ENCODE peak calls at places on chromosomes 3 and 15, in four cellular contexts. One of them, this sample, is unnamed.
A peak's percentile ranks its signal among the peaks of the same experiment; 100 is the strongest.

GRCh38 chr3:55860040-55860439 is 372.9 kb upstream of the WNT5A start:
- DNase-seq in mucosa of descending colon: no peak
- DNase-seq in suprapubic skin: no peak
- DNase-seq in prostate gland: no peak
- DNase-seq in this sample: no peak

GRCh38 chr15:51302480-51302879 is 35.9 kb downstream of the CYP19A1 start:
- DNase-seq in mucosa of descending colon: no peak
- DNase-seq in prostate gland: no peak
- DNase-seq in suprapubic skin: no peak
- DNase-seq in this sample: no peak

GRCh38 chr3:7658294-7658693 is 797.4 kb downstream of the GRM7 start:
- DNase-seq in mucosa of descending colon: no peak
- DNase-seq in prostate gland: no peak
- DNase-seq in suprapubic skin: no peak
- DNase-seq in this sample: no peak

GRCh38 chr3:119329551-119329950 is 35.4 kb downstream of the ARHGAP31 start:
- DNase-seq in mucosa of descending colon: no peak
- DNase-seq in prostate gland: no peak
- DNase-seq in suprapubic skin: no peak
- DNase-seq in this sample: no peak

GRCh38 chr3:172313671-172314070 is 134.6 kb downstream of the GHSR start:
- DNase-seq in suprapubic skin: no peak
- DNase-seq in prostate gland: no peak
- DNase-seq in mucosa of descending colon: no peak
- DNase-seq in this sample: no peak

GRCh38 chr3:16249336-16249735 is 15.4 kb downstream of the DPH3 start:
- DNase-seq in mucosa of descending colon: no peak
- DNase-seq in prostate gland: no peak
- DNase-seq in suprapubic skin: no peak
- DNase-seq in this sample: peak; percentile 27

GRCh38 chr3:104108522-104108921 is 1258.2 kb upstream of the ALCAM start:
- DNase-seq in prostate gland: no peak
- DNase-seq in mucosa of descending colon: no peak
- DNase-seq in suprapubic skin: no peak
- DNase-seq in this sample: no peak

GRCh38 chr3:117616213-117616612 is 906.6 kb downstream of the TUSC7 start:
- DNase-seq in prostate gland: no peak
- DNase-seq in mucosa of descending colon: no peak
- DNase-seq in suprapubic skin: no peak
- DNase-seq in this sample: no peak

GRCh38 chr15:100710213-100710612 is 107.8 kb downstream of the ASB7 start:
- DNase-seq in mucosa of descending colon: no peak
- DNase-seq in prostate gland: no peak
- DNase-seq in suprapubic skin: no peak
- DNase-seq in this sample: no peak

GRCh38 chr3:159724627-159725026 is 264.0 kb upstream of the IL12A start:
- DNase-seq in suprapubic skin: no peak
- DNase-seq in mucosa of descending colon: no peak
- DNase-seq in prostate gland: no peak
- DNase-seq in this sample: no peak

GRCh38 chr15:57570994-57571393 is 20.7 kb upstream of the MYZAP start:
- DNase-seq in mucosa of descending colon: no peak
- DNase-seq in prostate gland: no peak
- DNase-seq in suprapubic skin: no peak
- DNase-seq in this sample: peak; percentile 26

GRCh38 chr15:34794590-34795206 is 651 bp downstream of the ACTC1 start:
- DNase-seq in mucosa of descending colon: no peak
- DNase-seq in suprapubic skin: no peak
- DNase-seq in prostate gland: no peak
- DNase-seq in this sample: no peak

GRCh38 chr15:28974142-28974541 is 88.4 kb downstream of the APBA2 start:
- DNase-seq in mucosa of descending colon: no peak
- DNase-seq in prostate gland: no peak
- DNase-seq in suprapubic skin: no peak
- DNase-seq in this sample: no peak

GRCh38 chr3:11236588-11237461 is 35.4 kb upstream of the ATG7 start:
- DNase-seq in suprapubic skin: no peak
- DNase-seq in mucosa of descending colon: peak; percentile 68
- DNase-seq in prostate gland: peak; percentile 63
- DNase-seq in this sample: peak; percentile 91

GRCh38 chr3:62587579-62588031 is 214.3 kb upstream of the FEZF2 start:
- DNase-seq in mucosa of descending colon: no peak
- DNase-seq in prostate gland: no peak
- DNase-seq in suprapubic skin: no peak
- DNase-seq in this sample: no peak

GRCh38 chr15:69163124-69163669 is 2.8 kb downstream of the GLCE start:
- DNase-seq in suprapubic skin: no peak
- DNase-seq in mucosa of descending colon: no peak
- DNase-seq in prostate gland: no peak
- DNase-seq in this sample: no peak

GRCh38 chr3:141656771-141657170 is 81.3 kb upstream of the RNF7 start:
- DNase-seq in mucosa of descending colon: no peak
- DNase-seq in suprapubic skin: no peak
- DNase-seq in prostate gland: no peak
- DNase-seq in this sample: no peak

GRCh38 chr3:180749796-180750195 is 70.5 kb upstream of the CCDC39 start:
- DNase-seq in suprapubic skin: no peak
- DNase-seq in mucosa of descending colon: no peak
- DNase-seq in prostate gland: no peak
- DNase-seq in this sample: no peak

GRCh38 chr3:38207262-38208003 is 42.1 kb downstream of the OXSR1 start:
- DNase-seq in prostate gland: no peak
- DNase-seq in suprapubic skin: no peak
- DNase-seq in mucosa of descending colon: no peak
- DNase-seq in this sample: no peak

GRCh38 chr3:69761896-69762789 is 22.9 kb downstream of the MITF start:
- DNase-seq in suprapubic skin: no peak
- DNase-seq in prostate gland: no peak
- DNase-seq in mucosa of descending colon: no peak
- DNase-seq in this sample: no peak

GRCh38 chr3:186280737-186281136 is 81.3 kb downstream of the DGKG start:
- DNase-seq in mucosa of descending colon: no peak
- DNase-seq in suprapubic skin: no peak
- DNase-seq in prostate gland: no peak
- DNase-seq in this sample: no peak

GRCh38 chr3:115470254-115470653 is 153.1 kb upstream of the GAP43 start:
- DNase-seq in prostate gland: no peak
- DNase-seq in suprapubic skin: no peak
- DNase-seq in mucosa of descending colon: no peak
- DNase-seq in this sample: no peak

GRCh38 chr3:157259825-157260224 is 99.9 kb upstream of the CCNL1 start:
- DNase-seq in suprapubic skin: no peak
- DNase-seq in mucosa of descending colon: no peak
- DNase-seq in prostate gland: no peak
- DNase-seq in this sample: no peak

GRCh38 chr3:194257916-194258668 is 93.0 kb downstream of the CPN2 start:
- DNase-seq in suprapubic skin: no peak
- DNase-seq in mucosa of descending colon: no peak
- DNase-seq in prostate gland: no peak
- DNase-seq in this sample: no peak

GRCh38 chr15:35174948-35175347 is 89.9 kb upstream of the NANOGP8 start:
- DNase-seq in suprapubic skin: no peak
- DNase-seq in mucosa of descending colon: no peak
- DNase-seq in prostate gland: no peak
- DNase-seq in this sample: no peak

GRCh38 chr3:187926620-187927019 is 181.4 kb upstream of the BCL6 start:
- DNase-seq in prostate gland: no peak
- DNase-seq in mucosa of descending colon: no peak
- DNase-seq in suprapubic skin: no peak
- DNase-seq in this sample: no peak

GRCh38 chr3:170130532-170130931 is 51.0 kb downstream of the PHC3 start:
- DNase-seq in suprapubic skin: no peak
- DNase-seq in mucosa of descending colon: no peak
- DNase-seq in prostate gland: no peak
- DNase-seq in this sample: no peak

GRCh38 chr3:109268181-109268580 is 48.1 kb downstream of the DPPA2 start:
- DNase-seq in prostate gland: no peak
- DNase-seq in suprapubic skin: no peak
- DNase-seq in mucosa of descending colon: no peak
- DNase-seq in this sample: no peak

GRCh38 chr3:128180913-128181312 is 27.6 kb downstream of the EEFSEC start:
- DNase-seq in suprapubic skin: peak; percentile 23
- DNase-seq in mucosa of descending colon: no peak
- DNase-seq in prostate gland: no peak
- DNase-seq in this sample: no peak

GRCh38 chr3:193085655-193086054 is 155.4 kb upstream of the PLAAT1 start:
- DNase-seq in mucosa of descending colon: no peak
- DNase-seq in suprapubic skin: no peak
- DNase-seq in prostate gland: no peak
- DNase-seq in this sample: no peak

GRCh38 chr15:89004726-89005030 is 83.6 kb upstream of the ABHD2 start:
- DNase-seq in mucosa of descending colon: no peak
- DNase-seq in prostate gland: no peak
- DNase-seq in suprapubic skin: peak; percentile 52
- DNase-seq in this sample: no peak

GRCh38 chr15:77370580-77370979 is 49.3 kb downstream of the PEAK1 start:
- DNase-seq in mucosa of descending colon: no peak
- DNase-seq in prostate gland: no peak
- DNase-seq in suprapubic skin: no peak
- DNase-seq in this sample: no peak

GRCh38 chr3:78818161-78818985 is 949.4 kb downstream of the ROBO1 start:
- DNase-seq in mucosa of descending colon: no peak
- DNase-seq in prostate gland: no peak
- DNase-seq in suprapubic skin: peak; percentile 69
- DNase-seq in this sample: no peak

GRCh38 chr3:56754753-56755365 is 46.9 kb downstream of the ARHGEF3 start:
- DNase-seq in suprapubic skin: no peak
- DNase-seq in prostate gland: no peak
- DNase-seq in mucosa of descending colon: peak; percentile 55
- DNase-seq in this sample: no peak

GRCh38 chr3:133476971-133477375 is 77.1 kb downstream of the BFSP2 start:
- DNase-seq in suprapubic skin: no peak
- DNase-seq in mucosa of descending colon: no peak
- DNase-seq in prostate gland: no peak
- DNase-seq in this sample: no peak

GRCh38 chr3:177528306-177529070 is 331.2 kb upstream of the TBL1XR1 start:
- DNase-seq in mucosa of descending colon: no peak
- DNase-seq in prostate gland: no peak
- DNase-seq in suprapubic skin: no peak
- DNase-seq in this sample: no peak

GRCh38 chr15:80668546-80669236 is 26.4 kb upstream of the ABHD17C start:
- DNase-seq in prostate gland: no peak
- DNase-seq in mucosa of descending colon: no peak
- DNase-seq in suprapubic skin: no peak
- DNase-seq in this sample: no peak

DNA sequence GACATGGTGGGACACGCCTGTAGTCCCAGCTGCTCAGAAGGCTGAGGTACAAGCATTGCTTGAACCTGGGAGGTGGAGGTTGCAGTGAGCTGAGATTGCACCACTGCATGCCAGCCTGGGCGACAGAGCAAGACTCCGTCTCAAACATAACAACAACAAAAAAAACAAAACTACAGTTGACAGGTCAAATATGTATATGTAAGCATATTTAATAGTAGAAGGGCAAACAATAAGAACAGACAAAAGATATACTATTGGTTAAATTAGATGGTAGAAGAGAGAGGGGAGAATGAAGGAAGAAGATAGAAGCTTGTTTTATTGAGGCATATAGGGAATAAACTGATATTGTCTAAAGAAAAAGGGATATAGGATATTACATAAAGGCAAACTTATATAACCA is 247.1 kb downstream of the KLF13 start:
- DNase-seq in mucosa of descending colon: no peak
- DNase-seq in prostate gland: no peak
- DNase-seq in suprapubic skin: no peak
- DNase-seq in this sample: no peak
- TF ChIP-seq CTCF in mucosa of descending colon: no peak
- TF ChIP-seq CTCF in prostate gland: no peak
- TF ChIP-seq CTCF in suprapubic skin: no peak
- TF ChIP-seq CTCF in this sample: no peak

GRCh38 chr3:151421956-151422355 is 37.4 kb upstream of the P2RY12 start:
- DNase-seq in prostate gland: no peak
- DNase-seq in mucosa of descending colon: no peak
- DNase-seq in suprapubic skin: no peak
- DNase-seq in this sample: no peak
- TF ChIP-seq CTCF in prostate gland: no peak
- TF ChIP-seq CTCF in mucosa of descending colon: no peak
- TF ChIP-seq CTCF in suprapubic skin: no peak
- TF ChIP-seq CTCF in this sample: no peak

DNA sequence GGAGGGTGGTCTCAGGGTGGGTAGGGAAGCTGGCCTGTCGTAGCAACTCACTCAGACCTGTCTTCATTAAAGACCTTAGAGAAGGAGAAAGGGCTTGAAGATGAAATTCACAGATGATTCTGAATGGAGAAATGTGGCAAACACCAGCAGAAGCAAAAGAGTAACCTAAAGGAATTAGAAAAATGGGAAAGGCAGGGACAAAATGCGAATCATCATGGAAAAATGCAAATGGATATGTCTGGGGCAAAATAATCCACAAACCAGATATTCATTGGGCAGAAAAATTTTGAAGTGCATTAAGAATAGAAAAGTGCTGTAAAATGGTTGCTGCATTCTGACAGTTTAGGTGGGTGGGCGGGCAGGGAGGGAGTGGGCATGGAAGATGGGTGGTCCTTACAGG is 156.9 kb upstream of the RASGRP1 start:
- DNase-seq in suprapubic skin: no peak
- DNase-seq in prostate gland: no peak
- DNase-seq in mucosa of descending colon: no peak
- DNase-seq in this sample: no peak
- TF ChIP-seq CTCF in suprapubic skin: no peak
- TF ChIP-seq CTCF in prostate gland: no peak
- TF ChIP-seq CTCF in mucosa of descending colon: no peak
- TF ChIP-seq CTCF in this sample: no peak

DNA sequence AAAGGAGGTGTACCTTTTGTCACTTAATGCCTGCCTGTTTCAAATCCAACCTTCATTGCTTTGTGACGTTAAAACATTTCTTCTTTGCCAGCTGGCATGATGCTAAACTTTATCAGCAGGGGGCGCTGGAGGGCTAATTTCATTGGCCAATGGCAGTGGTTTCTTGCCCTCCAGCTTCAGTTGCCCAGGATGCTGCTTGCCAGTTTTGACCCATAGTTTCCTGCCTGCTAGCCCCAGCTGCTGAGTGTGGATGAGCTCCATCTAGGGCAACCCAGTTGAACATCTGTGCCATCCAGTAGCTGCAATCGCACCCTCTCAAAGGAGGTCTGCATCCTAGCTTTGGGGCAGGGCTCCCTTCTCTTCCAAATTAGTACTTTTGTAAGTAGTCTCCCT is 22.1 kb downstream of the ACKR2 start:
- DNase-seq in suprapubic skin: peak; percentile 84
- DNase-seq in prostate gland: peak; percentile 47
- DNase-seq in mucosa of descending colon: no peak
- DNase-seq in this sample: peak; percentile 78
- TF ChIP-seq CTCF in suprapubic skin: peak; percentile 51
- TF ChIP-seq CTCF in prostate gland: peak; percentile 65
- TF ChIP-seq CTCF in mucosa of descending colon: peak; percentile 45
- TF ChIP-seq CTCF in this sample: peak; percentile 48

This sample was measured in Calu3.